ENCODE peak calls at places on chromosomes 16 and 17, in six cellular contexts. One of them, this sample, is unnamed.

GRCh38 chr17:19336938-19337711 is 25.4 kb downstream of the B9D1 start:
- DNase-seq in HCT116: no peak
- DNase-seq in H1: no peak
- DNase-seq in HepG2: peak; percentile 68
- DNase-seq in K562: peak; percentile 26
- DNase-seq in GM12878: no peak
- DNase-seq in this sample: no peak

GRCh38 chr17:75976175-75976848 is 2.7 kb downstream of the ACOX1 start:
- DNase-seq in HCT116: no peak
- DNase-seq in H1: no peak
- DNase-seq in HepG2: peak; percentile 89
- DNase-seq in K562: peak; percentile 58
- DNase-seq in GM12878: no peak
- DNase-seq in this sample: no peak

GRCh38 chr17:4409659-4410058 is 24.1 kb upstream of the SPNS3 start:
- DNase-seq in HCT116: no peak
- DNase-seq in H1: no peak
- DNase-seq in HepG2: no peak
- DNase-seq in K562: no peak
- DNase-seq in GM12878: no peak
- DNase-seq in this sample: no peak

GRCh38 chr17:48131216-48131824 is 23.8 kb downstream of the SNX11 start:
- DNase-seq in HCT116: peak; percentile 80
- DNase-seq in H1: peak; percentile 68
- DNase-seq in HepG2: peak; percentile 74
- DNase-seq in K562: peak; percentile 81
- DNase-seq in GM12878: no peak
- DNase-seq in this sample: peak; percentile 78

GRCh38 chr16:23365602-23366240 is 63.6 kb downstream of the SCNN1B start:
- DNase-seq in HCT116: no peak
- DNase-seq in H1: no peak
- DNase-seq in HepG2: no peak
- DNase-seq in K562: no peak
- DNase-seq in GM12878: peak; percentile 25
- DNase-seq in this sample: no peak

GRCh38 chr16:12157510-12158093 is 181.1 kb downstream of the SNX29 start:
- DNase-seq in HCT116: no peak
- DNase-seq in H1: no peak
- DNase-seq in HepG2: peak; percentile 23
- DNase-seq in K562: no peak
- DNase-seq in GM12878: no peak
- DNase-seq in this sample: no peak

GRCh38 chr17:9467518-9467917 is 108.1 kb downstream of the STX8 start:
- DNase-seq in HCT116: no peak
- DNase-seq in H1: peak; percentile 54
- DNase-seq in HepG2: no peak
- DNase-seq in K562: peak; percentile 21
- DNase-seq in GM12878: no peak
- DNase-seq in this sample: no peak

GRCh38 chr17:57899822-57900221 is 50.0 kb upstream of the MRPS23 start:
- DNase-seq in HCT116: no peak
- DNase-seq in H1: no peak
- DNase-seq in HepG2: no peak
- DNase-seq in K562: no peak
- DNase-seq in GM12878: no peak
- DNase-seq in this sample: no peak

GRCh38 chr17:56130030-56130429 is 23.2 kb upstream of the ANKFN1 start:
- DNase-seq in HCT116: no peak
- DNase-seq in H1: no peak
- DNase-seq in HepG2: no peak
- DNase-seq in K562: no peak
- DNase-seq in GM12878: no peak
- DNase-seq in this sample: no peak

GRCh38 chr17:3385869-3386816 is at the start of gene OR3A2:
- DNase-seq in HCT116: no peak
- DNase-seq in H1: no peak
- DNase-seq in HepG2: no peak
- DNase-seq in K562: no peak
- DNase-seq in GM12878: no peak
- DNase-seq in this sample: peak; percentile 47

GRCh38 chr17:17567114-17567513 is 24.4 kb downstream of the PEMT start:
- DNase-seq in HCT116: no peak
- DNase-seq in H1: no peak
- DNase-seq in HepG2: no peak
- DNase-seq in K562: no peak
- DNase-seq in GM12878: no peak
- DNase-seq in this sample: no peak

GRCh38 chr17:21190078-21190477 is 23.9 kb downstream of the TMEM11 start:
- DNase-seq in HCT116: no peak
- DNase-seq in H1: no peak
- DNase-seq in HepG2: no peak
- DNase-seq in K562: no peak
- DNase-seq in GM12878: no peak
- DNase-seq in this sample: no peak

GRCh38 chr17:62859146-62859545 is 51.0 kb upstream of the MARCHF10 start:
- DNase-seq in HCT116: no peak
- DNase-seq in H1: peak; percentile 11
- DNase-seq in HepG2: no peak
- DNase-seq in K562: no peak
- DNase-seq in GM12878: no peak
- DNase-seq in this sample: no peak

GRCh38 chr16:87094246-87094865 is 222.8 kb downstream of the C16orf95 start:
- DNase-seq in HCT116: no peak
- DNase-seq in H1: no peak
- DNase-seq in HepG2: no peak
- DNase-seq in K562: no peak
- DNase-seq in GM12878: no peak
- DNase-seq in this sample: peak; percentile 30

GRCh38 chr16:77711775-77712174 is 10.5 kb upstream of the NUDT7 start:
- DNase-seq in HCT116: no peak
- DNase-seq in H1: no peak
- DNase-seq in HepG2: peak; percentile 52
- DNase-seq in K562: no peak
- DNase-seq in GM12878: no peak
- DNase-seq in this sample: no peak

GRCh38 chr16:85187447-85187846 is 75.2 kb upstream of the CIBAR2 start:
- DNase-seq in HCT116: no peak
- DNase-seq in H1: peak; percentile 69
- DNase-seq in HepG2: no peak
- DNase-seq in K562: no peak
- DNase-seq in GM12878: no peak
- DNase-seq in this sample: no peak

GRCh38 chr16:88737298-88738166 is 31.2 kb downstream of the CTU2 start:
- DNase-seq in HCT116: peak; percentile 48
- DNase-seq in H1: peak; percentile 88
- DNase-seq in HepG2: peak; percentile 55
- DNase-seq in K562: peak; percentile 92
- DNase-seq in GM12878: peak; percentile 13
- DNase-seq in this sample: peak; percentile 35

GRCh38 chr17:21176996-21177395 is 37.0 kb downstream of the TMEM11 start:
- DNase-seq in HCT116: no peak
- DNase-seq in H1: no peak
- DNase-seq in HepG2: no peak
- DNase-seq in K562: no peak
- DNase-seq in GM12878: no peak
- DNase-seq in this sample: no peak

GRCh38 chr16:87822002-87822390 is 47.3 kb downstream of the SLC7A5 start:
- DNase-seq in HCT116: no peak
- DNase-seq in H1: no peak
- DNase-seq in HepG2: no peak
- DNase-seq in K562: no peak
- DNase-seq in GM12878: no peak
- DNase-seq in this sample: no peak

GRCh38 chr16:47983999-47984580 is 171.7 kb downstream of the ABCC12 start:
- DNase-seq in HCT116: no peak
- DNase-seq in H1: no peak
- DNase-seq in HepG2: no peak
- DNase-seq in K562: no peak
- DNase-seq in GM12878: no peak
- DNase-seq in this sample: no peak

GRCh38 chr16:77680496-77680895 is 41.8 kb upstream of the NUDT7 start:
- DNase-seq in HCT116: no peak
- DNase-seq in H1: no peak
- DNase-seq in HepG2: no peak
- DNase-seq in K562: no peak
- DNase-seq in GM12878: no peak
- DNase-seq in this sample: no peak

GRCh38 chr16:21656795-21657768 is 4.7 kb upstream of the IGSF6 start:
- DNase-seq in HCT116: peak; percentile 6
- DNase-seq in H1: no peak
- DNase-seq in HepG2: peak; percentile 75
- DNase-seq in K562: peak; percentile 70
- DNase-seq in GM12878: peak; percentile 32
- DNase-seq in this sample: peak; percentile 20

GRCh38 chr17:1037238-1037879 is 40.4 kb downstream of the TIMM22 start:
- DNase-seq in HCT116: no peak
- DNase-seq in H1: no peak
- DNase-seq in HepG2: no peak
- DNase-seq in K562: no peak
- DNase-seq in GM12878: no peak
- DNase-seq in this sample: no peak
- H3K36me3 ChIP-seq in HCT116: no peaks in the 10 kb centered on the region
- H3K36me3 ChIP-seq in H1: no peaks in the 10 kb centered on the region
- H3K36me3 ChIP-seq in HepG2: peaks cover 1% of the 10 kb centered on the region
- H3K36me3 ChIP-seq in K562: no peaks in the 10 kb centered on the region
- H3K36me3 ChIP-seq in GM12878: peaks cover 15% of the 10 kb centered on the region
- H3K36me3 ChIP-seq in this sample: peaks cover 12% of the 10 kb centered on the region

GRCh38 chr17:81909966-81910839 is 996 bp downstream of the PCYT2 start:
- DNase-seq in HCT116: no peak
- DNase-seq in H1: no peak
- DNase-seq in HepG2: peak; percentile 97
- DNase-seq in K562: peak; percentile 69
- DNase-seq in GM12878: no peak
- DNase-seq in this sample: no peak
- TF ChIP-seq ZNF274 in HCT116: no peak
- TF ChIP-seq ZNF274 in H1: no peak
- TF ChIP-seq ZNF274 in HepG2: peak; percentile 91
- TF ChIP-seq ZNF274 in K562: no peak
- TF ChIP-seq ZNF274 in GM12878: no peak
- TF ChIP-seq ZNF274 in this sample: no peak

GRCh38 chr16:73062640-73063283 is 14.8 kb upstream of the ZFHX3 start:
- DNase-seq in HCT116: no peak
- DNase-seq in H1: peak; percentile 80
- DNase-seq in HepG2: no peak
- DNase-seq in K562: no peak
- DNase-seq in GM12878: no peak
- DNase-seq in this sample: no peak
- H3K4me3 ChIP-seq in HCT116: no peak overlapping the region
- H3K4me3 ChIP-seq in H1: no peak overlapping the region
- H3K4me3 ChIP-seq in HepG2: no peak overlapping the region
- H3K4me3 ChIP-seq in K562: no peak overlapping the region
- H3K4me3 ChIP-seq in GM12878: no peak overlapping the region
- H3K4me3 ChIP-seq in this sample: no peak overlapping the region

GRCh38 chr17:81282876-81283275 is 12.2 kb downstream of the SLC38A10 start:
- DNase-seq in HCT116: no peak
- DNase-seq in H1: no peak
- DNase-seq in HepG2: no peak
- DNase-seq in K562: no peak
- DNase-seq in GM12878: no peak
- DNase-seq in this sample: no peak

GRCh38 chr17:81278831-81279230 is 16.3 kb downstream of the SLC38A10 start:
- DNase-seq in HCT116: no peak
- DNase-seq in H1: no peak
- DNase-seq in HepG2: no peak
- DNase-seq in K562: no peak
- DNase-seq in GM12878: no peak
- DNase-seq in this sample: no peak

GRCh38 chr17:81279278-81280073 is 15.6 kb downstream of the SLC38A10 start:
- DNase-seq in HCT116: no peak
- DNase-seq in H1: no peak
- DNase-seq in HepG2: no peak
- DNase-seq in K562: no peak
- DNase-seq in GM12878: no peak
- DNase-seq in this sample: no peak

GRCh38 chr17:81282141-81282540 is 13.0 kb downstream of the SLC38A10 start:
- DNase-seq in HCT116: no peak
- DNase-seq in H1: no peak
- DNase-seq in HepG2: no peak
- DNase-seq in K562: no peak
- DNase-seq in GM12878: no peak
- DNase-seq in this sample: no peak

GRCh38 chr17:81280571-81280970 is 14.5 kb downstream of the SLC38A10 start:
- DNase-seq in HCT116: no peak
- DNase-seq in H1: no peak
- DNase-seq in HepG2: no peak
- DNase-seq in K562: no peak
- DNase-seq in GM12878: no peak
- DNase-seq in this sample: no peak
- H3K36me3 ChIP-seq in HCT116: peaks cover 37% of the 10 kb centered on the region
- H3K36me3 ChIP-seq in H1: peaks cover 2% of the 10 kb centered on the region
- H3K36me3 ChIP-seq in HepG2: peaks cover 18% of the 10 kb centered on the region
- H3K36me3 ChIP-seq in K562: peaks cover 56% of the 10 kb centered on the region
- H3K36me3 ChIP-seq in GM12878: peaks cover 15% of the 10 kb centered on the region
- H3K36me3 ChIP-seq in this sample: peaks cover 72% of the 10 kb centered on the region